ENCODE peak calls at places on chromosomes 3 and 15, in four cellular contexts. G is H9, N is H1, Y is IMR-90. X is an unnamed sample.
A peak's percentile ranks its signal among the peaks of the same experiment; 100 is the strongest.

GRCh38 chr3:23448998-23449537 is 245.9 kb downstream of the UBE2E2 start:
- DNase-seq in G (no peak), N (no peak), Y (no peak), X (no peak)

GRCh38 chr3:4889896-4890295 is 89.3 kb upstream of the BHLHE40 start:
- DNase-seq in G (no peak), N (no peak), Y (peak; percentile 41), X (no peak)

GRCh38 chr15:100708916-100709315 is 106.5 kb downstream of the ASB7 start:
- DNase-seq in G (no peak), N (no peak), Y (no peak), X (no peak)

GRCh38 chr15:78325092-78325843 is 14.9 kb upstream of the CRABP1 start:
- DNase-seq in G (no peak), N (no peak), Y (peak; percentile 20), X (peak; percentile 54)

GRCh38 chr3:141913150-141913811 is 36.8 kb downstream of the ATP1B3 start:
- DNase-seq in G (no peak), N (no peak), Y (peak; percentile 62), X (peak; percentile 79)

GRCh38 chr15:70535955-70536338 is 227.4 kb downstream of the UACA start:
- DNase-seq in G (no peak), N (peak; percentile 42), Y (no peak), X (no peak)

GRCh38 chr15:97718509-97718908 is 242.0 kb upstream of the ARRDC4 start:
- DNase-seq in G (no peak), N (no peak), Y (no peak), X (no peak)

GRCh38 chr3:126438186-126438585 is 37.5 kb downstream of the ZXDC start:
- DNase-seq in G (peak; percentile 16), N (no peak), Y (no peak), X (no peak)

GRCh38 chr15:34107315-34107714 is 5.4 kb downstream of the PGBD4 start:
- DNase-seq in G (no peak), N (no peak), Y (no peak), X (no peak)

GRCh38 chr3:39202094-39202493 is 9.7 kb upstream of the XIRP1 start:
- DNase-seq in G (no peak), N (no peak), Y (no peak), X (no peak)

GRCh38 chr15:55791576-55792400 is 48.8 kb upstream of the PRTG start:
- DNase-seq in G (no peak), N (no peak), Y (peak; percentile 49), X (peak; percentile 92)

GRCh38 chr3:62143843-62144450 is 229.4 kb downstream of the FEZF2 start:
- DNase-seq in G (no peak), N (no peak), Y (no peak), X (no peak)

GRCh38 chr3:193231201-193231600 is 9.8 kb upstream of the PLAAT1 start:
- DNase-seq in G (no peak), N (no peak), Y (no peak), X (no peak)

GRCh38 chr15:27527490-27528067 is 556.6 kb downstream of the GABRG3 start:
- DNase-seq in G (peak; percentile 57), N (no peak), Y (no peak), X (peak; percentile 32)

GRCh38 chr3:57998366-57999283 is 9.6 kb upstream of the FLNB start:
- DNase-seq in G (no peak), N (no peak), Y (peak; percentile 81), X (no peak)

GRCh38 chr15:99668533-99669182 is 64.6 kb downstream of the LYSMD4 start:
- DNase-seq in G (no peak), N (no peak), Y (no peak), X (peak; percentile 40)

GRCh38 chr15:63029701-63030100 is 12.8 kb upstream of the TPM1 start:
- DNase-seq in G (no peak), N (no peak), Y (no peak), X (no peak)

GRCh38 chr15:68385240-68385561 is 46.8 kb downstream of the ITGA11 start:
- DNase-seq in G (peak; percentile 12), N (peak; percentile 34), Y (no peak), X (no peak)

GRCh38 chr3:39812537-39812936 is 3.1 kb downstream of the MYRIP start:
- DNase-seq in G (no peak), N (no peak), Y (no peak), X (peak; percentile 31)

GRCh38 chr3:61299343-61299742 is 48.1 kb upstream of the FHIT start:
- DNase-seq in G (no peak), N (no peak), Y (no peak), X (peak; percentile 66)

GRCh38 chr15:64842986-64843561 is 1.4 kb downstream of the PLEKHO2 start:
- DNase-seq in G (no peak), N (no peak), Y (peak; percentile 59), X (peak; percentile 46)

DNA sequence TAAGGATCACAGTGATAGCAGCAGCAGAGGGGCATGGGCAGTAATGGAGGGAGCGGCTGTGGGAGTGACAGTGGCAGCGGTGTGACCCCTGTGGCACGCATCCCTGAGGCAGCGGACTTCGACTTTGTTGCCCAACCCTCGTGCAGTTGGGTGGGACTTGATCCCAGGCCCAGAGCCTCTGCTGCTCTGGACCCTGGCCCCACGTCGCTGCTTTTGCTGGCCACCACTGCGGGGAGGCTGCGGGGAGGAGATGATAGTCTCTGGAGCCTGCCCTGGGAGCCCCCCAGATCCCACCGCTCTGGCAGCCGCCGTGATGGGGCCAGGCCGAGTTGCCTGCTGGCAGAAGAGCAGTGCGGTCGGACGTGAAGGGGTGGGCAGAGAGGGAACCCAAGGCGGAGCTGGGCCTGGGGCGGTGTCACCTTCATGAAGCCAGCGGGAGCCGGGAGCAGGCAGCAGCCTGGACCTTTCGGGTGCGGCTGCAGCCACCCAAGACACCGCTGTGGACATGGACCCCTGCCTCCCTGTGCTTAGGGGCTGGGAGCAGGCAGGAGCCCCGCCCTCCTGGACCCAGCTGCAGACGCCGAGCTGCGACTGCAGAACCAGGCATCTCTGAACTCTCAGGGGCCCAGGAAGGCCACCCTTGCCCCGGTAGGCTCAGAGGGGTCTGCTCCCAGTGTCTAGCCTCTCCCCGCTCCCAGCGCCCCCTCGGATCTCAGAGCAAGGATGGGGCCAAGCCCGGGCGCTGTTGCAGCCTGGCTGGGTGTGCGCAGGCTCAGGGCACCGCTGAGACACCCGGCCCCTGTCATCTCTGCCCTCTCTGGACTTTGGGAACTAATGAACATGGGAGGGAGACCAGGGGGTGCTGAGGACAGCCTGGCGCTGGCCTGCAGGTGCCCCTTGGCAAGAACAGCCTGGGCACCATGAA is 38.3 kb downstream of the COMMD2 start:
- DNase-seq in G (no peak), N (no peak), Y (no peak), X (no peak)
- H2BK5ac ChIP-seq in G (no peak overlapping the region), N (no peak overlapping the region), Y (no peak overlapping the region), X (no peak overlapping the region)

GRCh38 chr3:123012652-123013051 is 14.9 kb downstream of the SEMA5B start:
- DNase-seq in G (no peak), N (no peak), Y (no peak), X (no peak)

GRCh38 chr3:123008808-123009207 is 18.8 kb downstream of the SEMA5B start:
- DNase-seq in G (no peak), N (no peak), Y (no peak), X (no peak)

GRCh38 chr3:123011484-123011883 is 16.1 kb downstream of the SEMA5B start:
- DNase-seq in G (no peak), N (no peak), Y (no peak), X (no peak)

GRCh38 chr3:123015596-123015995 is 12.0 kb downstream of the SEMA5B start:
- DNase-seq in G (no peak), N (no peak), Y (no peak), X (peak; percentile 47)

DNA sequence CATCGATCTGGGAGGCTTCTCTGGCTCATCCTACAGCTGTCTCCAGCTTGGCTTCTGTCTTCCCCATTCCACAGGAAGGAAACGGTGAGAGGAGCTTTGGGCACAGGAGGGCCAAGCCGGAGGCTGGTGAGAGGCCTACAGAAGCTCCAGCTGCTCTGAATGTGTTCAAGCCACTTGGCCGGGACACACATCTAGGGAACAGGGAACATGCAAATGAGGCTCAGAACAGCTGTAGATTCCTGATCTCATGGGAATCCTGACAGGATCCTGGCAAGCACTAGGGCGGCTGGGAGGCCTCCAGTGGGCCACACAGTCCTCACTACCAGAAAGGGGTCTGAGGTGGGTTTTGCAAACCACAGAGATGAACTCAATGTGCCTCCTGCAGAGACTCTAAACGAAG is 13.7 kb downstream of the SEMA5B start:
- DNase-seq in G (no peak), N (no peak), Y (no peak), X (no peak)
- H3K56ac ChIP-seq in G (no peak overlapping the region), N (no peak overlapping the region), Y (no peak overlapping the region), X (no peak overlapping the region)

GRCh38 chr3:49802719-49803463 is at the start of gene INKA1:
- DNase-seq in G (peak; percentile 91), N (peak; percentile 94), Y (peak; percentile 72), X (peak; percentile 87)
- H2BK15ac ChIP-seq in G (no peak within 1 kb of the TSS), N (peak within 1 kb of the TSS; percentile 34), Y (no peak within 1 kb of the TSS), X (no peak within 1 kb of the TSS)

GRCh38 chr3:51391075-51391565 is at the start of gene RBM15B:
- DNase-seq in G (peak; percentile 98), N (peak; percentile 98), Y (peak; percentile 96), X (peak; percentile 98)
- H2BK5ac ChIP-seq in G (no peak within 1 kb of the TSS), N (peak within 1 kb of the TSS; percentile 74), Y (peak within 1 kb of the TSS; percentile 71), X (no peak within 1 kb of the TSS)

GRCh38 chr3:181772166-181772565 is 60.4 kb downstream of the SOX2 start:
- DNase-seq in G (no peak), N (no peak), Y (no peak), X (no peak)
- H3K56ac ChIP-seq in G (no peak overlapping the region), N (no peak overlapping the region), Y (no peak overlapping the region), X (no peak overlapping the region)

GRCh38 chr3:53171827-53172505 is 11.0 kb downstream of the PRKCD start:
- DNase-seq in G (peak; percentile 72), N (no peak), Y (no peak), X (peak; percentile 84)
- H2BK15ac ChIP-seq in G (no peak overlapping the region), N (no peak overlapping the region), Y (no peak overlapping the region), X (no peak overlapping the region)

X was measured in mesendoderm.